ENCODE peak calls at places on chromosomes 13 and 19, in five cellular contexts. P is trophoblast cell, H is mesenchymal stem cell, X is H9, S is mesendoderm. C is an unnamed sample.

GRCh38 chr13:24931450-24932217 is 164.3 kb upstream of the PABPC3 start:
- DNase-seq in P (no peak), H (no peak), X (peak), S (peak), C (peak)

GRCh38 chr19:40813182-40813581 is 14.2 kb downstream of the EGLN2 start:
- DNase-seq in P (no peak), H (no peak), X (no peak), S (no peak), C (no peak)

GRCh38 chr13:39538826-39539555 is 64.0 kb downstream of the LHFPL6 start:
- DNase-seq in P (no peak), H (peak), X (no peak), S (no peak), C (no peak)

GRCh38 chr13:109869312-109870237 is 83.2 kb upstream of the IRS2 start:
- DNase-seq in P (peak), H (no peak), X (peak), S (peak), C (no peak)

GRCh38 chr13:44796597-44797517 is 192.4 kb downstream of the NUFIP1 start:
- DNase-seq in P (no peak), H (no peak), X (no peak), S (no peak), C (no peak)

GRCh38 chr13:52846567-52847321 is 1.7 kb downstream of the PCDH8 start:
- DNase-seq in P (no peak), H (no peak), X (peak), S (peak), C (peak)

GRCh38 chr13:46663644-46664043 is 110.7 kb downstream of the LRCH1 start:
- DNase-seq in P (peak), H (peak), X (no peak), S (no peak), C (no peak)

GRCh38 chr13:50156140-50156539 is 140.9 kb downstream of the KCNRG start:
- DNase-seq in P (no peak), H (peak), X (no peak), S (no peak), C (no peak)

GRCh38 chr19:54523403-54523802 is 20.8 kb downstream of the LAIR2 start:
- DNase-seq in P (no peak), H (no peak), X (no peak), S (no peak), C (no peak)

GRCh38 chr13:95492044-95492801 is 60.3 kb upstream of the CLDN10 start:
- DNase-seq in P (no peak), H (no peak), X (peak), S (peak), C (no peak)

GRCh38 chr19:18830488-18830887 is 1.3 kb upstream of the UPF1 start:
- DNase-seq in P (no peak), H (no peak), X (no peak), S (no peak), C (no peak)

GRCh38 chr13:94323746-94324408 is 155.6 kb downstream of the DCT start:
- DNase-seq in P (no peak), H (no peak), X (no peak), S (peak), C (no peak)

GRCh38 chr13:76632388-76633044 is 253.7 kb downstream of the KCTD12 start:
- DNase-seq in P (no peak), H (no peak), X (peak), S (peak), C (no peak)

GRCh38 chr13:50617134-50617721 is 226.3 kb downstream of the DLEU7 start:
- DNase-seq in P (no peak), H (peak), X (no peak), S (no peak), C (no peak)

GRCh38 chr13:60647547-60647946 is 250.5 kb downstream of the TDRD3 start:
- DNase-seq in P (no peak), H (no peak), X (no peak), S (peak), C (no peak)

GRCh38 chr13:31859546-31859945 is 120.2 kb downstream of the RXFP2 start:
- DNase-seq in P (no peak), H (no peak), X (no peak), S (no peak), C (no peak)

GRCh38 chr13:113291997-113292862 is 4.8 kb upstream of the LAMP1 start:
- DNase-seq in P (no peak), H (peak), X (peak), S (no peak), C (no peak)

DNA sequence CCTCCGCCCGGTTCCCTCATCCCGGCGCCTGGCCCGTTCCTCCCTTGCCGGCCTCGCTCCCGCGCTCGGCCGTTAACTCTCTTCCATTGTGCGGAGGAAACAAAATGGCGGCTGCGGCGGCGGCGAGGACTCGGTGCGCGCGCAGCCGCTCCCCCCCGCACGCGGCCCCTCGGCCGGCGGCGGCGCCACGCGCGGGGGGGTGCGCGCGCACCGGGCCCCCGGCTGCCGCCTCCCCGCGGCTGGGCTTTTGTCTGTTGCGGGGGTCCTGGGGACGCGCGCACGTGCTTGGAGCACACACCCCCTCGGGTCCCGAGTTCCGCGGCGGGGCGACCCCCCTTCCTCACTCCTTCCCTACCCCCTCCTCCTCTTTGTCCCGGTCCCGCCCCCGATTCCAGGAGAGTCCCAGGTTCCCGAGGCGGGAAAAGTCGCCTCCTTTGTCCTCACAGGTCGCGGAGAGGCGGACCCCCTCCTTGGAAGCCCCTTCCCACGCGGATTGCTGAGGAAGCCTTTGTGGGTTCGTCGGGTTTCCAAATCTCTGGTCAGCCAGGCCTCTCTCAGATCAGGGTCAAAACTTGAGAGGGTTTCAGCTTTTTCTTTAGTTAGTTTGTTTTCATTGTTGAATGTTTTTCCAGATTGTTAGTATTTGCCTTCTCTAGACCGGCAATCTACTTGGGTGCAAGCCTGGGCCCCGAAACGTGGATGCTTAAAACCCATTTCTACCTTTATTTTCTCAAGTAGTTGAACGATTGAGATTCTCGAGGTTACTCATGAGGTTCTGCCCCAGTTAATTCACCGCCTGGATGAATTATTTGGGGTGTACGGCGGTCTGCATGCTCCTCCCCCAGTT is 687 bp downstream of the ILF3 start:
- DNase-seq in P (no peak), H (peak), X (peak), S (peak), C (peak)
- H2BK120ac ChIP-seq in P (peak), H (peak), X (peak), S (peak), C (peak)

GRCh38 chr13:33644607-33645543 is 173.1 kb upstream of the RFC3 start:
- DNase-seq in P (no peak), H (no peak), X (no peak), S (no peak), C (no peak)
- H3K23ac ChIP-seq in P (no peak), H (no peak), X (no peak), S (no peak), C (no peak)

GRCh38 chr19:33275933-33276619 is 26.3 kb downstream of the CEBPA start:
- DNase-seq in P (no peak), H (no peak), X (no peak), S (no peak), C (no peak)

GRCh38 chr19:33274663-33275558 is 27.4 kb downstream of the CEBPA start:
- DNase-seq in P (no peak), H (no peak), X (no peak), S (no peak), C (no peak)

GRCh38 chr19:33275559-33275932 is 26.8 kb downstream of the CEBPA start:
- DNase-seq in P (no peak), H (no peak), X (no peak), S (no peak), C (no peak)

GRCh38 chr19:33273065-33273736 is 29.1 kb downstream of the CEBPA start:
- DNase-seq in P (no peak), H (no peak), X (no peak), S (no peak), C (no peak)

GRCh38 chr19:33273881-33274662 is 28.3 kb downstream of the CEBPA start:
- DNase-seq in P (no peak), H (peak), X (no peak), S (no peak), C (no peak)
- H2BK120ac ChIP-seq in P (no peak), H (no peak), X (no peak), S (no peak), C (peak)

GRCh38 chr19:14381689-14382474 is 638 bp downstream of the ADGRE5 start:
- DNase-seq in P (peak), H (peak), X (no peak), S (peak), C (no peak)

GRCh38 chr19:14385492-14385891 is 4.2 kb downstream of the ADGRE5 start:
- DNase-seq in P (no peak), H (no peak), X (no peak), S (no peak), C (no peak)

GRCh38 chr19:14383556-14383897 is 2.3 kb downstream of the ADGRE5 start:
- DNase-seq in P (no peak), H (no peak), X (no peak), S (no peak), C (no peak)

GRCh38 chr19:14378890-14379289 is 2.4 kb upstream of the ADGRE5 start:
- DNase-seq in P (no peak), H (no peak), X (no peak), S (no peak), C (no peak)

DNA sequence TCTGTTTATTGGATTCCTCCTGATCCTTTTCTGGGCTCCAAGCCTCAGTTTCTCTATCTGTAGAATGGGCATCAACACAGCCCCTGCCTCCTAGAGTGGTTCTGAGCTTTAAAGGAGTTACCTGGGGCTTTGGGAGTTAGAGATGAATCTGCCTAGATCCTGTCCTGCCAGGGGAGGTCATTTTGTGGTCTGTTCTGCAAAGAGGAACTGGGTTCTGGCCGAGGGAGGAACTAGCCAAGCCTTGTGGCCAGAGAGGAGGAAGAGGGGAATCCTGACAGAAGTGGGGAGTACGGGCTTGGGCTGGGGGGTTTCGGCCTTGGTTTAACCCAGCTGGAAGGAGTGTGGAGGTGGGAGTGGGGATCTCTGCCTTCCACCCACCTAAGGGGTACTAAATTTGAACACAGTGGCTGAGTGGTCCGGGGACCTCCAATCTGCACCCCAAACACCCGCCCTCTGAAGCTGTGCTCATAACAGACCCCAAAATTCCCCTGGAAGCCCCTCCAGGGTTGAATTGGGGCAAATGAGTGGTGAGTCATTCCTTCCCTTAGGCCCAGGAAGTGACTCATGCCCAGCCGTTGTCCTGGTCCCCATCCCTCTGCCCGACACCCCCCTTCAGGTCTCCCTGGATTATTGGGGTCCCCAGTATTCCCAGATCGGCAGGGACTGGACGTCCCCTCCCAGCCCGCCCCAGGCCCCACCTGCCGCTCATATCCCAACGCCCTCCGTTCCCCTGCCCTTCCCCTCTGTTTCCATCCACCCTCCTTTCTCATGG is 2.8 kb downstream of the ADGRE5 start:
- DNase-seq in P (no peak), H (peak), X (no peak), S (peak), C (no peak)
- H3K23ac ChIP-seq in P (no peak), H (peak), X (no peak), S (peak), C (no peak)

GRCh38 chr19:2627319-2627829 is 75.1 kb downstream of the GNG7 start:
- DNase-seq in P (peak), H (peak), X (no peak), S (peak), C (no peak)
- H2BK120ac ChIP-seq in P (no peak), H (no peak), X (no peak), S (no peak), C (no peak)